ENCODE peak calls at places on chromosomes 7 and 10, in seven cellular contexts. Q is suprapubic skin, C is HCT116, I is prostate gland, W is GM23338, D is spleen, F is breast epithelium. O is an unnamed sample. For H3K4me1 and H3K27me3, the result is how much of the 10 kb centered on the place peaks cover.

GRCh38 chr10:45514283-45515270 is 140.6 kb downstream of the ALOX5 start:
- DNase-seq in C (no peak), F (no peak), D (no peak), I (peak), W (peak), Q (no peak), O (no peak)

GRCh38 chr10:58436071-58436470 is 50.9 kb downstream of the TFAM start:
- DNase-seq in F (peak), W (peak), D (no peak), C (peak), Q (no peak), I (no peak), O (no peak)

GRCh38 chr7:14425559-14425958 is 436.1 kb upstream of the ETV1 start:
- DNase-seq in W (no peak), C (no peak), D (no peak), I (no peak), F (no peak), Q (no peak), O (no peak)

GRCh38 chr7:16921644-16922257 is 40.0 kb upstream of the AGR3 start:
- DNase-seq in W (no peak), Q (no peak), C (no peak), F (no peak), D (no peak), I (peak), O (no peak)

GRCh38 chr7:117186631-117187030 is 136.2 kb downstream of the WNT2 start:
- DNase-seq in D (no peak), C (no peak), I (no peak), F (no peak), Q (no peak), W (no peak), O (no peak)

GRCh38 chr7:151429555-151430331 is 10.2 kb downstream of the CRYGN start:
- DNase-seq in D (peak), Q (no peak), I (no peak), C (no peak), W (no peak), F (peak), O (peak)

GRCh38 chr7:48366096-48366495 is 194.8 kb downstream of the ABCA13 start:
- DNase-seq in W (no peak), D (no peak), F (no peak), Q (no peak), C (no peak), I (no peak), O (no peak)

GRCh38 chr7:147182859-147183258 is 1066.3 kb downstream of the CNTNAP2 start:
- DNase-seq in Q (no peak), C (no peak), F (no peak), I (no peak), W (no peak), D (no peak), O (no peak)

GRCh38 chr10:131703941-131704340 is 196.9 kb upstream of the PPP2R2D start:
- DNase-seq in W (no peak), Q (no peak), F (no peak), I (no peak), C (no peak), D (peak), O (no peak)

GRCh38 chr7:141557360-141557759 is 6.2 kb downstream of the AGK start:
- DNase-seq in D (no peak), F (no peak), C (no peak), Q (no peak), I (no peak), W (no peak), O (no peak)

GRCh38 chr10:78450807-78451485 is 417.3 kb downstream of the RPS24 start:
- DNase-seq in D (no peak), Q (no peak), I (no peak), C (no peak), F (no peak), W (no peak), O (no peak)

GRCh38 chr7:113831509-113831908 is 87.3 kb downstream of the PPP1R3A start:
- DNase-seq in C (no peak), W (peak), Q (no peak), I (no peak), D (no peak), F (no peak), O (no peak)

GRCh38 chr10:69482125-69482524 is 30.9 kb downstream of the TSPAN15 start:
- DNase-seq in D (no peak), Q (no peak), F (no peak), W (no peak), C (no peak), I (no peak), O (no peak)

GRCh38 chr7:53812135-53812534 is 730.0 kb upstream of the VSTM2A start:
- DNase-seq in C (no peak), W (no peak), D (no peak), Q (no peak), I (no peak), F (no peak), O (no peak)

GRCh38 chr10:34768972-34769330 is 46.1 kb downstream of the PARD3 start:
- DNase-seq in D (no peak), F (no peak), Q (no peak), I (no peak), C (no peak), W (no peak), O (no peak)

GRCh38 chr7:516606-517456 is 2.8 kb downstream of the PDGFA start:
- DNase-seq in C (no peak), D (no peak), I (no peak), W (peak), Q (no peak), F (no peak), O (no peak)
- H3K4me1 ChIP-seq in C (under half), D (under half), I (under half), W (under half), Q (half or more), F (under half), O (half or more)

GRCh38 chr7:82289889-82290288 is 153.7 kb downstream of the CACNA2D1 start:
- DNase-seq in D (no peak), I (no peak), F (no peak), W (no peak), Q (no peak), C (no peak), O (no peak)

GRCh38 chr7:82288769-82289535 is 154.6 kb downstream of the CACNA2D1 start:
- DNase-seq in Q (no peak), I (no peak), F (no peak), D (no peak), C (no peak), W (no peak), O (no peak)

GRCh38 chr7:82286096-82286841 is 157.3 kb downstream of the CACNA2D1 start:
- DNase-seq in I (no peak), W (no peak), F (no peak), C (no peak), Q (no peak), D (no peak), O (no peak)

GRCh38 chr7:82284936-82285519 is 158.5 kb downstream of the CACNA2D1 start:
- DNase-seq in I (no peak), W (peak), C (no peak), F (no peak), Q (no peak), D (no peak), O (no peak)
- TF ChIP-seq POLR2AphosphoS5 in I (no peak), W (no peak), C (no peak), F (no peak), Q (no peak), D (no peak), O (no peak)

DNA sequence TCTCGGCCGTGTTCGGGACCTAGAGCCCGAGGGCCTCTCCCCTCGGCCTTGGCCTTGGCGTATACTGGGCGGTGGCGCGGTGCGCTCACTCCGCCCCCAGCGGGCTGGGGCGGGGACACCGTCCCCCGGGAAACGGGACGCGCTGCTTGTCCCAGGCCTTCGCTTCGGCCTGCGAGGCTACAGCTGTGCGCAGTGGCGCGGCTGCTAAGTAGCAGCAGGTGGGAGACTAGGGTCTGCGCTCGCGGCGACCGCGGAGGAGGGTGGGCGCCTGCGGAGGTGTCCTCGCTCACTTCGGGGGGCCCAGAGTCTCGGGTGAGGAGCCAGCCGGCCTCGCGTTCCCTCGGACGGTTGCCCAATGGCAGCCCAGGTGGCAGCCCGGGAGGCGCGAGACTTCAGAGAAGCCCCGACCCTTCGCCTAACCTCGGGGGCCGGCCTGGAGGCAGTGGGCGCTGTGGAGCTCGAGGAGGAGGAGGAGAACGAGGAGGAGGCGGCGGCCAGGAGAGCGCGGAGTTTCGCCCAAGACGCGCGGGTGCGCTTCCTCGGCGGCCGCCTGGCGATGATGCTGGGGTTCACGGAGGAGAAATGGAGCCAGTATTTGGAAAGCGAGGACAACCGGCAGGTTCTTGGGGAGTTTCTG is at the start of gene DNAH11:
- DNase-seq in F (no peak), I (peak), Q (no peak), D (peak), W (peak), C (no peak), O (peak)
- H3K27me3 ChIP-seq in F (under half), I (under half), Q (under half), D (under half), W (under half), C (under half), O (under half)

GRCh38 chr7:2405201-2405600 is 1.8 kb downstream of the CHST12 start:
- DNase-seq in C (no peak), Q (no peak), F (no peak), D (no peak), I (no peak), W (no peak), O (no peak)
- H3K4me1 ChIP-seq in C (under half), Q (half or more), F (under half), D (half or more), I (under half), W (under half), O (under half)

DNA sequence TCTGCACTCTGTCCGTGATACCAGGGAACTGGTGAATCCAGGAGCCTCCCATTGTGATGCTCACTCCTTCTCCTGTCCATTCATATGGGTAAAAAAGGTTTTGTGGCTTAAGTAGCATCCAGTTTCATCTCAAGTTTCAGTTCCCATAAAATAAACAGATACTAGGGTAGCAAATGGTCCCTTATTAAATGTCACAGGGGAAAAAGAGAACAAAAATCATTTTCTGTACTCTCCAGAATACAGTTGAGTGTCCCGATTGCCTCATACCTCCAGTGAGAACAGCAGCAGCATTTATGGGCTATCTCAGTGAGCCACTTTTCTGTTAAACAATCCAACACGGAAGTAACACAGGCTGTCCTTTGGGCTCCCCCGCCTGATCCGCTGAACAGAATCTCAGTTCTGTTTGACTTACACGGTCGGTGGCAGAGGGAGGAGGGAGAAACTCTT is 179.6 kb downstream of the CELF2 start:
- DNase-seq in I (peak), W (peak), D (no peak), C (no peak), F (no peak), Q (no peak), O (no peak)
- TF ChIP-seq POLR2AphosphoS5 in I (peak), W (no peak), D (no peak), C (no peak), F (no peak), Q (no peak), O (peak)

DNA sequence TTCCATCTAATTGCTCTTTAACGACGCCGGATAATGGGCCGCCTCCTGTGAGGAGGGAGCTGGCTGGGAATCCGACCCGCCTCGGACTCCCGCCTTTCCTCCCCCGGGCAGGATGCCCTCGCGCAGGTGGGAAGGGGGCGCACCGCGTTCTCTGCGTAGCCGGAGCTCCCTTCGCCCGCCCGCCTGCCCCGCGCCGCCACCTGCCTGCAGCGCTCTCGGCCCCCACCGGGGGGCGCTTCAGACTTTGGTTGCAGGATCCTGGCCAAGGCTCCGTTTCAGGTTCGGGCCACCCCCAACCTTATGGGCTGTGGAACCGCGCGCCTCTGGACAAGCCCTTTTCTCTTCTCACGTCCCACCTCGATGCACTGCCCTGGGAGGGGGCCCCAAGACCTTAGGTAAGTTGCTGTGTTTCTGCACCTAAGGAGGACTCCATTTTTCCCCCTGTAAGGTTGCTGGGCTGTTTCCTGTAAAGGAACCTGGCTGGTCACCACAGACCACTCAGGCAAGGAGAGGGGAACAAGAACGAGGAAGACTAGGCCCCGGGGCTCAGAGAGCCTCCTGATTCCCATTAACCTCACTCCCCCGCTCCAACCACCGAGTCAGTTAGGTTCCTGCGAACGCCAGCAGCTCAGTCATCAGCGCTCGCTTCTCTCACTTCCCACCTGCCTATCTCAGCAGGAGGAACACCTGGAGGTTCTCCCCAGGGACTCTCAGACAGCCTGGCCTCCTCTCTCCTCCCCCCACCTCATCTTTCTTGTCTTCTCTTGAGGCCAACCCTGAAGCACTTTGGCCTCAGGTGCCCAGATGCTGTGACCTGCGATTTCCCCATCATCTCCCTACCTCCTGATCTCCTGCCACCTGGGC is 11.4 kb upstream of the KAZALD1 start:
- DNase-seq in D (peak), F (peak), W (peak), Q (peak), C (no peak), I (peak), O (peak)
- H3K27me3 ChIP-seq in D (under half), F (under half), W (half or more), Q (under half), C (under half), I (under half), O (half or more)

O was measured in sigmoid colon.